ENCODE peak calls at places on chromosomes 4 and X, in six cellular contexts. V is cardiac muscle cell, Z is psoas muscle, B is left ventricle myocardium inferior, L is endodermal cell, R is tibial artery. H is an unnamed sample.

GRCh38 chr4:56106180-56106579 is 157.4 kb downstream of the CEP135 start:
- DNase-seq in V (no peak), Z (no peak), B (no peak), L (no peak), R (no peak), H (no peak)

GRCh38 chr4:152929888-152930287 is 6.2 kb upstream of the FHDC1 start:
- DNase-seq in V (no peak), Z (no peak), B (no peak), L (peak), R (no peak), H (no peak)

GRCh38 chrX:151082077-151082948 is 94.1 kb upstream of the GPR50 start:
- DNase-seq in V (peak), Z (peak), B (peak), L (peak), R (peak), H (no peak)

GRCh38 chr4:16117164-16117563 is 33.3 kb upstream of the PROM1 start:
- DNase-seq in V (no peak), Z (no peak), B (no peak), L (peak), R (no peak), H (no peak)

GRCh38 chr4:36392916-36393315 is 111.5 kb downstream of the DTHD1 start:
- DNase-seq in V (no peak), Z (no peak), B (no peak), L (no peak), R (no peak), H (no peak)

GRCh38 chr4:54709281-54709854 is 51.6 kb downstream of the KIT start:
- DNase-seq in V (peak), Z (no peak), B (no peak), L (no peak), R (no peak), H (no peak)

GRCh38 chr4:2660596-2661211 is 95.4 kb downstream of the TNIP2 start:
- DNase-seq in V (peak), Z (no peak), B (no peak), L (no peak), R (no peak), H (no peak)

GRCh38 chrX:37846141-37846540 is 1.2 kb downstream of the DYNLT3 start:
- DNase-seq in V (no peak), Z (no peak), B (no peak), L (no peak), R (no peak), H (peak)

GRCh38 chrX:39729834-39730670 is 367.7 kb downstream of the BCOR start:
- DNase-seq in V (no peak), Z (no peak), B (no peak), L (peak), R (no peak), H (no peak)

GRCh38 chr4:87046111-87046510 is 111.3 kb downstream of the AFF1 start:
- DNase-seq in V (peak), Z (no peak), B (no peak), L (no peak), R (no peak), H (no peak)

GRCh38 chrX:44875185-44875489 is 2.1 kb downstream of the KDM6A start:
- DNase-seq in V (no peak), Z (no peak), B (no peak), L (no peak), R (no peak), H (no peak)

GRCh38 chr4:5976431-5976830 is 41.8 kb downstream of the C4orf50 start:
- DNase-seq in V (no peak), Z (no peak), B (no peak), L (peak), R (peak), H (no peak)

GRCh38 chrX:49039598-49040375 is 3.4 kb downstream of the TFE3 start:
- DNase-seq in V (peak), Z (peak), B (peak), L (peak), R (peak), H (peak)

GRCh38 chrX:104351173-104351769 is 96.5 kb upstream of the ESX1 start:
- DNase-seq in V (peak), Z (no peak), B (no peak), L (no peak), R (no peak), H (peak)

GRCh38 chr4:101393256-101393655 is 45.9 kb upstream of the PPP3CA start:
- DNase-seq in V (no peak), Z (no peak), B (no peak), L (no peak), R (no peak), H (peak)

GRCh38 chr4:109424093-109424818 is 9.4 kb upstream of the SEC24B start:
- DNase-seq in V (no peak), Z (no peak), B (no peak), L (no peak), R (no peak), H (no peak)

GRCh38 chr4:168631241-168632151 is 134.6 kb downstream of the PALLD start:
- DNase-seq in V (peak), Z (peak), B (peak), L (peak), R (peak), H (no peak)

GRCh38 chr4:138222041-138222440 is 20.1 kb downstream of the SLC7A11 start:
- DNase-seq in V (peak), Z (no peak), B (no peak), L (no peak), R (no peak), H (no peak)

GRCh38 chr4:100820249-100820648 is 302.4 kb upstream of the EMCN start:
- DNase-seq in V (no peak), Z (no peak), B (no peak), L (no peak), R (no peak), H (no peak)

GRCh38 chrX:22310779-22311178 is 38.1 kb downstream of the CBLL2 start:
- DNase-seq in V (peak), Z (no peak), B (no peak), L (no peak), R (no peak), H (no peak)

GRCh38 chr4:184812651-184813181 is 13.1 kb downstream of the ACSL1 start:
- DNase-seq in V (peak), Z (no peak), B (no peak), L (no peak), R (no peak), H (no peak)

GRCh38 chrX:14864626-14865025 is 8.2 kb downstream of the FANCB start:
- DNase-seq in V (peak), Z (no peak), B (no peak), L (no peak), R (no peak), H (no peak)

DNA sequence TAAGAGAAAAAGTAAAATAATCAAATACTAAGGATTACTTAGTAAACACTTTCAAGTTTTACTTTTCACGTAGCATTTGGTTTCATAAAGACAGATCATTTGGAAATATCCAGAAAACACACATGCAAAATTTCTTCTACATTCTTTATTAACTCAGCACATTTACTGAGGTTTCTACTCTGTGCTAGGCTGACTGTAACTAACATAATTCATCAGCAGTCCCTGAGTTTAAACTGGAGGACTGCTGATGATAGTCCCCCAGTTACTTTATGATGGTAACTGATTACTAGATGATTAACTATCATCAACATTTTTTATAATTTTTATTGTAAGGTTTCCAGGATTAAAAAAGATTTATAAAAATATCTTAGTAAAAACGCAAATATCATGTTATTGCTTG is 12.3 kb downstream of the LEF1 start:
- DNase-seq in V (no peak), Z (no peak), B (no peak), L (no peak), R (no peak), H (no peak)
- H3K27ac ChIP-seq in V (no peak), Z (no peak), B (no peak), L (no peak), R (no peak), H (no peak)

DNA sequence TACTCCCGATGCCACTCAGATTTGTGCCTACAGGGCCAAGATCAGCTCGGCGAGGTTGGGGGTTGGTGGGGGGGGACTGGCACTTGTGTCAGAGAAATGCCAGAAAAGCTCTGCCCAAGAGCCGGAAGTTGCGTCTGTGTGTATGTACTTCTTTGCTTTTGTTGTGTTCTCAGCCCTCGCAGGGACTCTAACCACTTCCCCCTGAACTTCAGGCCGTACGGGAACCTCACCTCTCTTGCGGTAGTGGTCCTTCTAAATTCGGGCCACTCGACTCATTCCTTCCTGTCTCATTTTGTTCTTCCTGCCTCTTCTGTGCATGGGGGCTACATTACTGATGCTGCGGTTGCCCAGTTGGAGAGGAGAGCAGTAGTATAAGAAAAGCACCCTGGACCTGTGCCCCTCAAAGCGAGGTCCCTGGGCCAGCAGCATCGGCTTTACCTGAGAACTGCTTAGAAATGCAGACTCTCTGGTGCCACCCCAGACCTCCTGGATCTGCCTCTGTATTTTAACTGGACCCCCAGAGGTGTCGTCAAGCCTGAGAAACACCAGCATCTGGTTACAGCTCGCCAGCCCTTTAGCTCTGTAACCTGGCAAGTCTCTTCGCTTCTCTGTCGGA is 146.3 kb upstream of the RPS6KA3 start:
- DNase-seq in V (no peak), Z (no peak), B (peak), L (no peak), R (no peak), H (no peak)
- H3K27ac ChIP-seq in V (no peak), Z (no peak), B (no peak), L (no peak), R (no peak), H (no peak)

GRCh38 chr4:140906984-140907962 is 151.1 kb upstream of the TBC1D9 start:
- DNase-seq in V (no peak), Z (no peak), B (no peak), L (no peak), R (no peak), H (no peak)

GRCh38 chr4:140904904-140905303 is 148.7 kb upstream of the TBC1D9 start:
- DNase-seq in V (no peak), Z (no peak), B (no peak), L (no peak), R (no peak), H (no peak)

GRCh38 chr4:140901736-140902336 is 145.7 kb upstream of the TBC1D9 start:
- DNase-seq in V (no peak), Z (no peak), B (no peak), L (no peak), R (no peak), H (no peak)

DNA sequence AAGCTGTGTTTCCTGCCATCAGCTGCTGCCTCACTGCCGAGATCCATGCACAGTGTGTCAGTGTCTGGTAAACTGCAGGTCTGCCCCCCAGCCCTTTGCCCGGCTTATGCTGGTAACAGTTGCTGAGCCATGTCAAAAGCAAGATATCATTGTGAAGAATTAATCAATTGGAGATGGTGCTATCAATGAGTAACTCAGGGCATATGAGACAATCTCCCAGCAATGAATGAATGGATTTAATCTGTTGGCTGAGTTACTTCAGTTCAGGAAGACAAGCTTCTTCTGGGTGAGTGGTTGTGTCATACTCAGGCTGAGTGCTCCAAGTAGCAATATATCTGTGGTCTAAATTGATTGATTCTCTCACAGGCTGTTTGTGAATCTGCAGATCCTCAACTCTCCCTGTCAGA is 147.3 kb upstream of the TBC1D9 start:
- DNase-seq in V (no peak), Z (no peak), B (no peak), L (no peak), R (no peak), H (no peak)
- H3K27ac ChIP-seq in V (no peak), Z (no peak), B (no peak), L (no peak), R (no peak), H (no peak)

GRCh38 chr4:123788577-123788976 is 392.0 kb downstream of the SPRY1 start:
- DNase-seq in V (no peak), Z (no peak), B (no peak), L (no peak), R (no peak), H (no peak)

GRCh38 chr4:123787710-123788109 is 391.1 kb downstream of the SPRY1 start:
- DNase-seq in V (no peak), Z (no peak), B (no peak), L (no peak), R (no peak), H (no peak)

GRCh38 chr4:123785515-123785914 is 388.9 kb downstream of the SPRY1 start:
- DNase-seq in V (peak), Z (peak), B (peak), L (peak), R (peak), H (peak)

GRCh38 chr4:123786159-123786915 is 389.7 kb downstream of the SPRY1 start:
- DNase-seq in V (no peak), Z (no peak), B (no peak), L (no peak), R (no peak), H (no peak)

DNA sequence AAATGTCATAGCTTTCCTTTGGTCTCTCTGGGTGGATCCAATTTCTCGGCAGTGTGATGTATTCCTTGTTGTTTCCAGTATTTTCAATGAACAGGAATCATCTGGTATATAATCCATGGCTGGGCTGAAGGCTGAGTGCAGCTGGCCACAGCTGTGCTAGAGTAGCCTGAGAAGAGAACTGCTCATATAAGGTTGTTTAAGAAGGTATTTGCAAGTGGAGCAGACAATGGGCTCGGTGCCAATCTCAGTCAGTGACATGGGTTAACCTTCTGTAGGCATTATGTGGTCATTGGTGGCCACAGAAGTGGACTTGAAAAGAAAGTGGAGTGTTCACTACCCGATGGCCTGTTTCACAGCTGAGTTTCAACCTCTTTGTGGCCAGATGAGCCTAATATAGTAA is 390.4 kb downstream of the SPRY1 start:
- DNase-seq in V (peak), Z (peak), B (peak), L (no peak), R (no peak), H (no peak)
- H3K27ac ChIP-seq in V (no peak), Z (peak), B (peak), L (no peak), R (peak), H (no peak)

DNA sequence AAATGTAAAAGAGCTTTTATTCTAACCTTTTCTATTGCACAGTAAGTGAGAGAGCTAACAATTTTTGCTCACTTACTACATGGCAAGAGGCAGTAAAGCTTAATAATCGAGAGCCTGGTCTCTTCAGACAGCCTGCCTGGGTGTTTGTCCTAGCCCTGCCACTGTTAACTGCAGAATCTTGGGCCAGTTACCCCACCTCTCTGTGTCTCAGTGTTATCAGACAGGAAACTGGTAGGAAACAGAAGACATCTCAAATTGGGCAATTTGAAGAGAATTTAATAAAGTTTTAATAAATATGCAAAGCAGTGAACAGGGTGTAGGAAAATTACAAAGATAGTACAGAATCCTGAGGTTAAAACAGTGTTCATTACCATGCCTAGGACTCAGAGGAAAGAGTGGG is 13.4 kb downstream of the STAP1 start:
- DNase-seq in V (no peak), Z (no peak), B (no peak), L (no peak), R (no peak), H (no peak)
- H3K27ac ChIP-seq in V (no peak), Z (no peak), B (no peak), L (no peak), R (no peak), H (no peak)

DNA sequence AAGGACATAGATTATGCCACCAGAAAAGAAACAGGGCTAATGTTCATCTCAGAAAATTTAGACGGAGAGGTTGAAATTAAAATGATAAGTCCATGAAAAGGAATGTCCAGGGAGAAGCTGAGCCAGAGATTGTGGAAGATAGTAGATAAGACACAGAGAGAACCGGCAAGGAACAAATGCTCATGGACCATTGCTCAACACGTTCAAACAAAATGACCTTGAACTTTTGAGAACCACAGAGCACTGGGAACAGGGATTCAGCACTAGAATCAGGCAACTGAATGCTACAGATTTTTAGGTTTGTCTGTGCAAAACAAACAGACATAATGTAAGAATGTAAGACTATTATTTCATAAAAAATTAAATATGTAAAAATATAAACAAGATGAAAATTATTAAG is 206.3 kb downstream of the PDGFC start:
- DNase-seq in V (peak), Z (no peak), B (no peak), L (no peak), R (no peak), H (no peak)
- H3K27ac ChIP-seq in V (no peak), Z (no peak), B (peak), L (no peak), R (no peak), H (no peak)

H was measured in epithelial cell of prostate.